ENCODE peak calls at places on chromosomes 6 and 20, in seven cellular contexts. Z is activated CD8-positive, alpha-beta T cell treated with anti-CD3 and anti-CD28 coated beads for 36 hours; P is EH; R is mesenchymal stem cell; L is LNCaP clone FGC; F is iPS-NIHi11; E is HTR-8/SVneo. J is an unnamed sample.

GRCh38 chr6:82968708-82969107 is 96.9 kb downstream of the UBE3D start:
- DNase-seq in L (no peak), R (no peak), Z (no peak), P (no peak), E (no peak), F (no peak), J (no peak)

GRCh38 chr6:131787955-131788712 is 19.7 kb upstream of the ENPP1 start:
- DNase-seq in R (peak), P (peak), Z (no peak), L (no peak), F (no peak), E (no peak), J (peak)

GRCh38 chr6:93801101-93801847 is 381.9 kb upstream of the EPHA7 start:
- DNase-seq in F (peak), E (no peak), Z (no peak), P (no peak), L (no peak), R (no peak), J (no peak)

GRCh38 chr6:42451146-42451594 is 556 bp downstream of the TRERF1 start:
- DNase-seq in P (no peak), E (peak), R (no peak), Z (peak), F (no peak), L (no peak), J (no peak)

GRCh38 chr20:50189681-50190250 is 864 bp upstream of the CEBPB start:
- DNase-seq in Z (peak), F (peak), P (no peak), E (no peak), L (no peak), R (peak), J (no peak)

GRCh38 chr6:92753956-92754355 is 665.4 kb downstream of the EPHA7 start:
- DNase-seq in Z (no peak), R (no peak), F (no peak), E (no peak), L (no peak), P (no peak), J (no peak)

GRCh38 chr20:24699321-24700165 is 230.1 kb downstream of the SYNDIG1 start:
- DNase-seq in E (no peak), R (no peak), F (no peak), L (no peak), P (no peak), Z (no peak), J (no peak)

GRCh38 chr6:79733388-79733787 is 102.3 kb downstream of the SH3BGRL2 start:
- DNase-seq in L (no peak), E (no peak), P (no peak), Z (no peak), R (no peak), F (no peak), J (no peak)

J was measured in IMR-90.